ENCODE peak calls at places on chromosomes 3 and 15, in nine cellular contexts. One of them, this sample, is unnamed.

GRCh38 chr3:191070201-191070600 is 128.8 kb upstream of the OSTN start:
- DNase-seq in PC-9: no peak
- DNase-seq in left ventricle myocardium inferior: no peak
- DNase-seq in adrenal gland: no peak
- DNase-seq in ovary: no peak
- DNase-seq in small intestine: no peak
- DNase-seq in mucosa of descending colon: no peak
- DNase-seq in A673: no peak
- DNase-seq in transverse colon: no peak
- DNase-seq in this sample: no peak

GRCh38 chr15:63820210-63820609 is 13.5 kb downstream of the HERC1 start:
- DNase-seq in PC-9: no peak
- DNase-seq in left ventricle myocardium inferior: no peak
- DNase-seq in adrenal gland: no peak
- DNase-seq in ovary: no peak
- DNase-seq in small intestine: no peak
- DNase-seq in mucosa of descending colon: no peak
- DNase-seq in A673: no peak
- DNase-seq in transverse colon: no peak
- DNase-seq in this sample: no peak

GRCh38 chr3:111801697-111802655 is 57.1 kb upstream of the PHLDB2 start:
- DNase-seq in PC-9: peak; percentile 98
- DNase-seq in left ventricle myocardium inferior: no peak
- DNase-seq in adrenal gland: peak; percentile 30
- DNase-seq in ovary: no peak
- DNase-seq in small intestine: peak; percentile 13
- DNase-seq in mucosa of descending colon: no peak
- DNase-seq in A673: peak; percentile 34
- DNase-seq in transverse colon: no peak
- DNase-seq in this sample: no peak

GRCh38 chr3:124277516-124277890 is 285.6 kb upstream of the ROPN1 start:
- DNase-seq in PC-9: no peak
- DNase-seq in left ventricle myocardium inferior: no peak
- DNase-seq in adrenal gland: no peak
- DNase-seq in ovary: no peak
- DNase-seq in small intestine: peak; percentile 29
- DNase-seq in mucosa of descending colon: peak; percentile 36
- DNase-seq in A673: no peak
- DNase-seq in transverse colon: peak; percentile 34
- DNase-seq in this sample: no peak

GRCh38 chr3:150495563-150496168 is 50.6 kb downstream of the SERP1 start:
- DNase-seq in PC-9: no peak
- DNase-seq in left ventricle myocardium inferior: no peak
- DNase-seq in adrenal gland: no peak
- DNase-seq in ovary: no peak
- DNase-seq in small intestine: peak; percentile 63
- DNase-seq in mucosa of descending colon: no peak
- DNase-seq in A673: peak; percentile 73
- DNase-seq in transverse colon: no peak
- DNase-seq in this sample: no peak

GRCh38 chr3:37112987-37113386 is 61.4 kb downstream of the LRRFIP2 start:
- DNase-seq in PC-9: no peak
- DNase-seq in left ventricle myocardium inferior: no peak
- DNase-seq in adrenal gland: no peak
- DNase-seq in ovary: no peak
- DNase-seq in small intestine: no peak
- DNase-seq in mucosa of descending colon: no peak
- DNase-seq in A673: no peak
- DNase-seq in transverse colon: no peak
- DNase-seq in this sample: no peak

GRCh38 chr3:26622634-26623408 is at the start of gene LRRC3B:
- DNase-seq in PC-9: no peak
- DNase-seq in left ventricle myocardium inferior: no peak
- DNase-seq in adrenal gland: no peak
- DNase-seq in ovary: no peak
- DNase-seq in small intestine: no peak
- DNase-seq in mucosa of descending colon: no peak
- DNase-seq in A673: peak; percentile 22
- DNase-seq in transverse colon: no peak
- DNase-seq in this sample: no peak

GRCh38 chr15:47349179-47349578 is 368.1 kb upstream of the SEMA6D start:
- DNase-seq in PC-9: no peak
- DNase-seq in left ventricle myocardium inferior: no peak
- DNase-seq in adrenal gland: no peak
- DNase-seq in ovary: no peak
- DNase-seq in small intestine: no peak
- DNase-seq in mucosa of descending colon: no peak
- DNase-seq in A673: no peak
- DNase-seq in transverse colon: no peak
- DNase-seq in this sample: no peak

GRCh38 chr3:134198414-134198813 is 52.2 kb downstream of the RYK start:
- DNase-seq in PC-9: no peak
- DNase-seq in left ventricle myocardium inferior: no peak
- DNase-seq in adrenal gland: no peak
- DNase-seq in ovary: no peak
- DNase-seq in small intestine: no peak
- DNase-seq in mucosa of descending colon: no peak
- DNase-seq in A673: no peak
- DNase-seq in transverse colon: no peak
- DNase-seq in this sample: no peak

GRCh38 chr3:86937306-86937791 is 53.6 kb downstream of the VGLL3 start:
- DNase-seq in PC-9: no peak
- DNase-seq in left ventricle myocardium inferior: peak; percentile 21
- DNase-seq in adrenal gland: no peak
- DNase-seq in ovary: no peak
- DNase-seq in small intestine: no peak
- DNase-seq in mucosa of descending colon: no peak
- DNase-seq in A673: no peak
- DNase-seq in transverse colon: no peak
- DNase-seq in this sample: peak; percentile 72

GRCh38 chr3:86938305-86938704 is 52.6 kb downstream of the VGLL3 start:
- DNase-seq in PC-9: no peak
- DNase-seq in left ventricle myocardium inferior: no peak
- DNase-seq in adrenal gland: no peak
- DNase-seq in ovary: no peak
- DNase-seq in small intestine: no peak
- DNase-seq in mucosa of descending colon: no peak
- DNase-seq in A673: no peak
- DNase-seq in transverse colon: no peak
- DNase-seq in this sample: no peak

GRCh38 chr3:86942191-86942590 is 48.8 kb downstream of the VGLL3 start:
- DNase-seq in PC-9: no peak
- DNase-seq in left ventricle myocardium inferior: no peak
- DNase-seq in adrenal gland: no peak
- DNase-seq in ovary: no peak
- DNase-seq in small intestine: no peak
- DNase-seq in mucosa of descending colon: no peak
- DNase-seq in A673: no peak
- DNase-seq in transverse colon: no peak
- DNase-seq in this sample: no peak

GRCh38 chr3:86934851-86935250 is 56.1 kb downstream of the VGLL3 start:
- DNase-seq in PC-9: no peak
- DNase-seq in left ventricle myocardium inferior: no peak
- DNase-seq in adrenal gland: no peak
- DNase-seq in ovary: no peak
- DNase-seq in small intestine: no peak
- DNase-seq in mucosa of descending colon: no peak
- DNase-seq in A673: no peak
- DNase-seq in transverse colon: no peak
- DNase-seq in this sample: no peak

GRCh38 chr3:86938706-86939105 is 52.2 kb downstream of the VGLL3 start:
- DNase-seq in PC-9: no peak
- DNase-seq in left ventricle myocardium inferior: no peak
- DNase-seq in adrenal gland: no peak
- DNase-seq in ovary: no peak
- DNase-seq in small intestine: no peak
- DNase-seq in mucosa of descending colon: no peak
- DNase-seq in A673: no peak
- DNase-seq in transverse colon: no peak
- DNase-seq in this sample: no peak
- H3K4me1 ChIP-seq in PC-9: no peaks in the 10 kb centered on the region
- H3K4me1 ChIP-seq in left ventricle myocardium inferior: no peaks in the 10 kb centered on the region
- H3K4me1 ChIP-seq in adrenal gland: no peaks in the 10 kb centered on the region
- H3K4me1 ChIP-seq in ovary: peaks cover 5% of the 10 kb centered on the region
- H3K4me1 ChIP-seq in small intestine: no peaks in the 10 kb centered on the region
- H3K4me1 ChIP-seq in mucosa of descending colon: no peaks in the 10 kb centered on the region
- H3K4me1 ChIP-seq in A673: no peaks in the 10 kb centered on the region
- H3K4me1 ChIP-seq in transverse colon: no peaks in the 10 kb centered on the region
- H3K4me1 ChIP-seq in this sample: no peaks in the 10 kb centered on the region

DNA sequence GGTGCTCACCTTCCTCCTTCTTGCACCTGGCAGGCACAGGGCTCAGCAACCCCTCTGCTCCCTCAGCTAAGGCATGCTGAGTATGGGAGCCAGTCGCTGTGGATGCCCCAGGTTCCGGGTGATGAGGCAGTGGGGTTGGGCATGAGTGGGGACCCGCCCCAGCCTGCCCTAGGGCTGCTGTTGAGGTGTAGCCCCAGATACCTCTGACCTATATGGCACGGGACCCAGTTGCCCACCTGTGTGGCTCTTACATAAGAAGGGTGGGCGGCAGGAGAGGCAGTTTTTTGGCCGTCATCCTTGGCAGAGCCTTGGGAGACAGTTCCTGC is 21.0 kb downstream of the ACSBG1 start:
- DNase-seq in PC-9: no peak
- DNase-seq in left ventricle myocardium inferior: no peak
- DNase-seq in adrenal gland: peak; percentile 24
- DNase-seq in ovary: no peak
- DNase-seq in small intestine: no peak
- DNase-seq in mucosa of descending colon: no peak
- DNase-seq in A673: no peak
- DNase-seq in transverse colon: no peak
- DNase-seq in this sample: no peak
- H3K4me1 ChIP-seq in PC-9: peaks cover 93% of the 10 kb centered on the region
- H3K4me1 ChIP-seq in left ventricle myocardium inferior: peaks cover 71% of the 10 kb centered on the region
- H3K4me1 ChIP-seq in adrenal gland: peaks cover 32% of the 10 kb centered on the region
- H3K4me1 ChIP-seq in ovary: peaks cover 2% of the 10 kb centered on the region
- H3K4me1 ChIP-seq in small intestine: peaks cover 4% of the 10 kb centered on the region
- H3K4me1 ChIP-seq in mucosa of descending colon: peaks cover 42% of the 10 kb centered on the region
- H3K4me1 ChIP-seq in A673: no peaks in the 10 kb centered on the region
- H3K4me1 ChIP-seq in transverse colon: peaks cover 73% of the 10 kb centered on the region
- H3K4me1 ChIP-seq in this sample: peaks cover 67% of the 10 kb centered on the region

GRCh38 chr3:62559831-62560445 is 186.6 kb upstream of the FEZF2 start:
- DNase-seq in PC-9: no peak
- DNase-seq in left ventricle myocardium inferior: no peak
- DNase-seq in adrenal gland: no peak
- DNase-seq in ovary: no peak
- DNase-seq in small intestine: peak; percentile 4
- DNase-seq in mucosa of descending colon: no peak
- DNase-seq in A673: no peak
- DNase-seq in transverse colon: no peak
- DNase-seq in this sample: no peak

GRCh38 chr3:62556121-62556520 is 182.8 kb upstream of the FEZF2 start:
- DNase-seq in PC-9: no peak
- DNase-seq in left ventricle myocardium inferior: no peak
- DNase-seq in adrenal gland: no peak
- DNase-seq in ovary: no peak
- DNase-seq in small intestine: no peak
- DNase-seq in mucosa of descending colon: no peak
- DNase-seq in A673: no peak
- DNase-seq in transverse colon: no peak
- DNase-seq in this sample: no peak

GRCh38 chr3:62557450-62557849 is 184.1 kb upstream of the FEZF2 start:
- DNase-seq in PC-9: no peak
- DNase-seq in left ventricle myocardium inferior: no peak
- DNase-seq in adrenal gland: no peak
- DNase-seq in ovary: no peak
- DNase-seq in small intestine: no peak
- DNase-seq in mucosa of descending colon: no peak
- DNase-seq in A673: no peak
- DNase-seq in transverse colon: no peak
- DNase-seq in this sample: no peak

GRCh38 chr3:62558549-62559112 is 185.3 kb upstream of the FEZF2 start:
- DNase-seq in PC-9: no peak
- DNase-seq in left ventricle myocardium inferior: no peak
- DNase-seq in adrenal gland: no peak
- DNase-seq in ovary: no peak
- DNase-seq in small intestine: no peak
- DNase-seq in mucosa of descending colon: no peak
- DNase-seq in A673: peak; percentile 14
- DNase-seq in transverse colon: no peak
- DNase-seq in this sample: no peak

DNA sequence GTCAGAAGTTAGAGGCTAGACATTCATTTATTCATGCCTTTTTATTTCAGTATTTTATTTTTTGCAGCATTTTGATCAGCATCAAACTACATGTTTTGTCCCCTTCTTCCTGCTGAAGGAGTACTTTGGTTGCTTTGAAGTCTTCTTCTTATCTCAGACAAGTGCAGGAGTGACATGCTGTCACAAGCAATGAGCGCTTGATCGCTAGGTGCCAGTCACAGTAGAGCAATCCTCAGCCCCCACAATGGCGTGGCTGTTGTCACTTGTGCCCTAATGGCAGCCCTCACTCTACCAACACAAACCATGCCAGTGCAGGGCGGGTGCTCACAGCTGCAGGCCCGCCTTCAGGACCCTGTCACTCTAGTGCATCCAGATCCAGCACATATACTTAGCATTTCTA is 184.6 kb upstream of the FEZF2 start:
- DNase-seq in PC-9: no peak
- DNase-seq in left ventricle myocardium inferior: no peak
- DNase-seq in adrenal gland: no peak
- DNase-seq in ovary: no peak
- DNase-seq in small intestine: no peak
- DNase-seq in mucosa of descending colon: no peak
- DNase-seq in A673: no peak
- DNase-seq in transverse colon: no peak
- DNase-seq in this sample: no peak
- H3K4me1 ChIP-seq in PC-9: no peaks in the 10 kb centered on the region
- H3K4me1 ChIP-seq in left ventricle myocardium inferior: no peaks in the 10 kb centered on the region
- H3K4me1 ChIP-seq in adrenal gland: no peaks in the 10 kb centered on the region
- H3K4me1 ChIP-seq in ovary: no peaks in the 10 kb centered on the region
- H3K4me1 ChIP-seq in small intestine: no peaks in the 10 kb centered on the region
- H3K4me1 ChIP-seq in mucosa of descending colon: no peaks in the 10 kb centered on the region
- H3K4me1 ChIP-seq in A673: no peaks in the 10 kb centered on the region
- H3K4me1 ChIP-seq in transverse colon: no peaks in the 10 kb centered on the region
- H3K4me1 ChIP-seq in this sample: no peaks in the 10 kb centered on the region

DNA sequence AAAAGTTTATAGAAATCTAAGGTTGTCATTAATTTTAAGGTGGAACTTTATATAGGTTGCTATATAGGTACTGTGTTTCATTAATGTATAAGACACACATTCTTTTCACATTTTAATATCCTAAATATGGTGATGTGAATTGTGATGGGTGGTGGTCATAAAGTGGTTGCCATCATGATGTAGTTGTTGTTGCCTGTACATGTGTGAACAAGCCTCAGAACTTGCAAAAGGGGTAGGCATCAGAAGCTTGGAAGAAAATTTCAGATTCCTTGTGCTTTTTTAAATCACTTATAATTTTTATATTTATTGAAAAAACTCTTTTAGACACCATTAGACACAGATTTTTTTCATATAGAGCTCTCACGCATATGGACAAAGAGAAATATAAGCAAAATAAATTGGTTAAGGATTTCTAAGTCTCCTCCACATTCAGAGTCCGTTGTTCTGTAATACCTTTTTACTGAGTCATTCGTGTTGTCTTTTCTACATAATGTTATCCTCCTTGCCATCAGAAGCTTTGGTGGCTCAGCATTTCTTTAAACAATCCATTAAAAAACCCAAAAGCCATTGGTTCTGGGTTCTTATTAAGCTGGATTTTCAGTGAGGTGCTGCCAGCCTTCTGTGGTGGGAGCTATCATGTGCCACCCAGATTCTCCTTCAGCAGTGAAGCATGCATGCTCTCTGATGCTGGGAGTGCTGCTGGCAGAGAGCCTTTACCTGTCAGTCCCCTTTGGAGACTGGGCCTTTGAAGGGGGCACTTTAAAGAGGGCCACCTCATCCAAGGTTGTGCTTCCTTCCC is 140.4 kb upstream of the GALNT15 start:
- DNase-seq in PC-9: no peak
- DNase-seq in left ventricle myocardium inferior: no peak
- DNase-seq in adrenal gland: no peak
- DNase-seq in ovary: no peak
- DNase-seq in small intestine: no peak
- DNase-seq in mucosa of descending colon: no peak
- DNase-seq in A673: no peak
- DNase-seq in transverse colon: no peak
- DNase-seq in this sample: no peak
- H3K4me1 ChIP-seq in PC-9: no peaks in the 10 kb centered on the region
- H3K4me1 ChIP-seq in left ventricle myocardium inferior: no peaks in the 10 kb centered on the region
- H3K4me1 ChIP-seq in adrenal gland: no peaks in the 10 kb centered on the region
- H3K4me1 ChIP-seq in ovary: peaks cover 3% of the 10 kb centered on the region
- H3K4me1 ChIP-seq in small intestine: no peaks in the 10 kb centered on the region
- H3K4me1 ChIP-seq in mucosa of descending colon: no peaks in the 10 kb centered on the region
- H3K4me1 ChIP-seq in A673: no peaks in the 10 kb centered on the region
- H3K4me1 ChIP-seq in transverse colon: no peaks in the 10 kb centered on the region
- H3K4me1 ChIP-seq in this sample: no peaks in the 10 kb centered on the region